ENCODE peak calls at places on chromosomes 4 and X, in nine cellular contexts. E is stimulated activated CD8-positive, alpha-beta memory T cell treated with anti-CD3 and anti-CD28 coated beads, Interleukin-15, amount 100 ng/mL, for 4 hours; Q is M059J; M is AG08396; Y is HCT116; H is HS-5; K is D721Med; C is body of pancreas; B is nephron progenitor cell. T is an unnamed sample.

GRCh38 chr4:118834960-118835895 is 698 bp downstream of the SEC24D start:
- DNase-seq in Q (peak; percentile 92), B (peak; percentile 51), C (peak; percentile 67), K (no peak), Y (peak; percentile 56), E (no peak), M (peak; percentile 66), H (peak; percentile 61), T (no peak)

GRCh38 chrX:12984629-12985303 is 9.9 kb downstream of the TMSB4X start:
- DNase-seq in M (peak; percentile 19), H (no peak), E (no peak), B (no peak), K (no peak), Y (peak; percentile 21), Q (peak; percentile 79), C (peak; percentile 70), T (no peak)

GRCh38 chrX:9859711-9860555 is 73.7 kb downstream of the SHROOM2 start:
- DNase-seq in B (no peak), E (no peak), Y (no peak), H (no peak), M (no peak), C (no peak), Q (peak; percentile 69), K (no peak), T (no peak)

GRCh38 chr4:156971168-156971601 is 414 bp downstream of the PDGFC start:
- DNase-seq in C (peak; percentile 48), K (no peak), B (peak; percentile 60), Q (no peak), M (peak; percentile 35), E (no peak), Y (no peak), H (no peak), T (no peak)

GRCh38 chr4:151541438-151542071 is 132.6 kb downstream of the FHIP1A start:
- DNase-seq in C (no peak), K (no peak), H (peak; percentile 65), M (peak; percentile 23), Y (peak; percentile 21), E (no peak), B (peak; percentile 12), Q (peak; percentile 83), T (no peak)

GRCh38 chrX:13658602-13659001 is 5.7 kb downstream of the TCEANC start:
- DNase-seq in B (no peak), Q (peak; percentile 58), E (no peak), C (no peak), H (peak; percentile 23), M (peak; percentile 33), Y (peak; percentile 35), K (no peak), T (no peak)

GRCh38 chr4:105350859-105351494 is 122.9 kb downstream of the PPA2 start:
- DNase-seq in Y (no peak), K (no peak), B (no peak), Q (peak; percentile 28), M (peak; percentile 8), H (no peak), C (no peak), E (no peak), T (no peak)

GRCh38 chrX:28847423-28847822 is 260.2 kb downstream of the IL1RAPL1 start:
- DNase-seq in H (no peak), Y (peak; percentile 67), B (no peak), K (no peak), E (no peak), Q (peak; percentile 42), C (no peak), M (peak; percentile 4), T (no peak)

GRCh38 chr4:98468744-98469143 is 189.7 kb downstream of the TSPAN5 start:
- DNase-seq in Y (no peak), K (no peak), M (peak; percentile 34), E (no peak), Q (peak; percentile 67), B (no peak), C (no peak), H (no peak), T (no peak)